ENCODE peak calls at places on chromosomes 6 and 20, in seven cellular contexts. One of them, this sample, is unnamed.

GRCh38 chr6:4256969-4257368 is 121.6 kb upstream of the ECI2 start:
- DNase-seq in NCI-H2081: no peak
- DNase-seq in mesenchymal stem cell: peak
- DNase-seq in neuronal stem cell: no peak
- DNase-seq in activated CD4-positive, alpha-beta T cell treated with anti-CD3 and anti-CD28 coated beads for 24 hours: no peak
- DNase-seq in natural killer cell treated with Interleukin-12 subunit alpha and Interleukin-12 subunit beta and Interleukin-15 and Interleukin-18, amount 100 ng/mL, for 72 hours: no peak
- DNase-seq in H54: no peak
- DNase-seq in this sample: no peak

GRCh38 chr6:160795716-160796115 is 93.7 kb downstream of the PLG start:
- DNase-seq in mesenchymal stem cell: no peak
- DNase-seq in neuronal stem cell: no peak
- DNase-seq in H54: no peak
- DNase-seq in NCI-H2081: no peak
- DNase-seq in activated CD4-positive, alpha-beta T cell treated with anti-CD3 and anti-CD28 coated beads for 24 hours: no peak
- DNase-seq in natural killer cell treated with Interleukin-12 subunit alpha and Interleukin-12 subunit beta and Interleukin-15 and Interleukin-18, amount 100 ng/mL, for 72 hours: no peak
- DNase-seq in this sample: no peak

GRCh38 chr20:53030061-53030460 is 57.9 kb downstream of the TSHZ2 start:
- DNase-seq in H54: no peak
- DNase-seq in neuronal stem cell: no peak
- DNase-seq in natural killer cell treated with Interleukin-12 subunit alpha and Interleukin-12 subunit beta and Interleukin-15 and Interleukin-18, amount 100 ng/mL, for 72 hours: no peak
- DNase-seq in activated CD4-positive, alpha-beta T cell treated with anti-CD3 and anti-CD28 coated beads for 24 hours: no peak
- DNase-seq in mesenchymal stem cell: no peak
- DNase-seq in NCI-H2081: no peak
- DNase-seq in this sample: no peak

GRCh38 chr6:143677891-143678737 is at the start of gene PHACTR2:
- DNase-seq in activated CD4-positive, alpha-beta T cell treated with anti-CD3 and anti-CD28 coated beads for 24 hours: peak
- DNase-seq in NCI-H2081: no peak
- DNase-seq in natural killer cell treated with Interleukin-12 subunit alpha and Interleukin-12 subunit beta and Interleukin-15 and Interleukin-18, amount 100 ng/mL, for 72 hours: peak
- DNase-seq in H54: peak
- DNase-seq in neuronal stem cell: peak
- DNase-seq in mesenchymal stem cell: peak
- DNase-seq in this sample: no peak

GRCh38 chr6:96104910-96105309 is 89.1 kb downstream of the FUT9 start:
- DNase-seq in NCI-H2081: no peak
- DNase-seq in natural killer cell treated with Interleukin-12 subunit alpha and Interleukin-12 subunit beta and Interleukin-15 and Interleukin-18, amount 100 ng/mL, for 72 hours: no peak
- DNase-seq in neuronal stem cell: no peak
- DNase-seq in activated CD4-positive, alpha-beta T cell treated with anti-CD3 and anti-CD28 coated beads for 24 hours: no peak
- DNase-seq in mesenchymal stem cell: no peak
- DNase-seq in H54: no peak
- DNase-seq in this sample: no peak

GRCh38 chr6:44225579-44226325 is 2.4 kb downstream of the SLC29A1 start:
- DNase-seq in NCI-H2081: no peak
- DNase-seq in H54: no peak
- DNase-seq in natural killer cell treated with Interleukin-12 subunit alpha and Interleukin-12 subunit beta and Interleukin-15 and Interleukin-18, amount 100 ng/mL, for 72 hours: peak
- DNase-seq in neuronal stem cell: no peak
- DNase-seq in mesenchymal stem cell: no peak
- DNase-seq in activated CD4-positive, alpha-beta T cell treated with anti-CD3 and anti-CD28 coated beads for 24 hours: no peak
- DNase-seq in this sample: no peak

GRCh38 chr20:12012241-12013222 is 94.8 kb downstream of the BTBD3 start:
- DNase-seq in natural killer cell treated with Interleukin-12 subunit alpha and Interleukin-12 subunit beta and Interleukin-15 and Interleukin-18, amount 100 ng/mL, for 72 hours: no peak
- DNase-seq in H54: peak
- DNase-seq in neuronal stem cell: peak
- DNase-seq in mesenchymal stem cell: peak
- DNase-seq in NCI-H2081: peak
- DNase-seq in activated CD4-positive, alpha-beta T cell treated with anti-CD3 and anti-CD28 coated beads for 24 hours: no peak
- DNase-seq in this sample: peak

GRCh38 chr6:114194362-114195343 is 148.2 kb downstream of the HS3ST5 start:
- DNase-seq in neuronal stem cell: no peak
- DNase-seq in activated CD4-positive, alpha-beta T cell treated with anti-CD3 and anti-CD28 coated beads for 24 hours: no peak
- DNase-seq in H54: no peak
- DNase-seq in natural killer cell treated with Interleukin-12 subunit alpha and Interleukin-12 subunit beta and Interleukin-15 and Interleukin-18, amount 100 ng/mL, for 72 hours: no peak
- DNase-seq in NCI-H2081: no peak
- DNase-seq in mesenchymal stem cell: peak
- DNase-seq in this sample: no peak

GRCh38 chr20:42093542-42094440 is 475.6 kb upstream of the CHD6 start:
- DNase-seq in mesenchymal stem cell: no peak
- DNase-seq in H54: no peak
- DNase-seq in activated CD4-positive, alpha-beta T cell treated with anti-CD3 and anti-CD28 coated beads for 24 hours: no peak
- DNase-seq in natural killer cell treated with Interleukin-12 subunit alpha and Interleukin-12 subunit beta and Interleukin-15 and Interleukin-18, amount 100 ng/mL, for 72 hours: no peak
- DNase-seq in NCI-H2081: no peak
- DNase-seq in neuronal stem cell: no peak
- DNase-seq in this sample: no peak

GRCh38 chr6:21840428-21840827 is 246.9 kb downstream of the SOX4 start:
- DNase-seq in natural killer cell treated with Interleukin-12 subunit alpha and Interleukin-12 subunit beta and Interleukin-15 and Interleukin-18, amount 100 ng/mL, for 72 hours: no peak
- DNase-seq in mesenchymal stem cell: peak
- DNase-seq in NCI-H2081: no peak
- DNase-seq in neuronal stem cell: no peak
- DNase-seq in activated CD4-positive, alpha-beta T cell treated with anti-CD3 and anti-CD28 coated beads for 24 hours: no peak
- DNase-seq in H54: no peak
- DNase-seq in this sample: no peak

GRCh38 chr6:75812560-75812959 is 63.5 kb downstream of the MYO6 start:
- DNase-seq in neuronal stem cell: no peak
- DNase-seq in mesenchymal stem cell: no peak
- DNase-seq in activated CD4-positive, alpha-beta T cell treated with anti-CD3 and anti-CD28 coated beads for 24 hours: no peak
- DNase-seq in H54: no peak
- DNase-seq in natural killer cell treated with Interleukin-12 subunit alpha and Interleukin-12 subunit beta and Interleukin-15 and Interleukin-18, amount 100 ng/mL, for 72 hours: no peak
- DNase-seq in NCI-H2081: no peak
- DNase-seq in this sample: no peak

GRCh38 chr6:170046786-170047626 is 243.9 kb downstream of the DLL1 start:
- DNase-seq in natural killer cell treated with Interleukin-12 subunit alpha and Interleukin-12 subunit beta and Interleukin-15 and Interleukin-18, amount 100 ng/mL, for 72 hours: peak
- DNase-seq in mesenchymal stem cell: no peak
- DNase-seq in neuronal stem cell: no peak
- DNase-seq in activated CD4-positive, alpha-beta T cell treated with anti-CD3 and anti-CD28 coated beads for 24 hours: no peak
- DNase-seq in H54: no peak
- DNase-seq in NCI-H2081: no peak
- DNase-seq in this sample: no peak

GRCh38 chr20:2331092-2331491 is 35.3 kb downstream of the TGM3 start:
- DNase-seq in H54: no peak
- DNase-seq in mesenchymal stem cell: no peak
- DNase-seq in activated CD4-positive, alpha-beta T cell treated with anti-CD3 and anti-CD28 coated beads for 24 hours: no peak
- DNase-seq in natural killer cell treated with Interleukin-12 subunit alpha and Interleukin-12 subunit beta and Interleukin-15 and Interleukin-18, amount 100 ng/mL, for 72 hours: no peak
- DNase-seq in NCI-H2081: no peak
- DNase-seq in neuronal stem cell: no peak
- DNase-seq in this sample: no peak

GRCh38 chr20:53495357-53495756 is 98.3 kb downstream of the ZNF217 start:
- DNase-seq in NCI-H2081: no peak
- DNase-seq in activated CD4-positive, alpha-beta T cell treated with anti-CD3 and anti-CD28 coated beads for 24 hours: no peak
- DNase-seq in neuronal stem cell: no peak
- DNase-seq in mesenchymal stem cell: peak
- DNase-seq in H54: no peak
- DNase-seq in natural killer cell treated with Interleukin-12 subunit alpha and Interleukin-12 subunit beta and Interleukin-15 and Interleukin-18, amount 100 ng/mL, for 72 hours: no peak
- DNase-seq in this sample: no peak

GRCh38 chr6:28351493-28351925 is 1.8 kb downstream of the ZKSCAN3 start:
- DNase-seq in neuronal stem cell: no peak
- DNase-seq in activated CD4-positive, alpha-beta T cell treated with anti-CD3 and anti-CD28 coated beads for 24 hours: no peak
- DNase-seq in NCI-H2081: no peak
- DNase-seq in H54: no peak
- DNase-seq in mesenchymal stem cell: no peak
- DNase-seq in natural killer cell treated with Interleukin-12 subunit alpha and Interleukin-12 subunit beta and Interleukin-15 and Interleukin-18, amount 100 ng/mL, for 72 hours: no peak
- DNase-seq in this sample: no peak

GRCh38 chr6:117267766-117268534 is 2.6 kb downstream of the VGLL2 start:
- DNase-seq in NCI-H2081: no peak
- DNase-seq in natural killer cell treated with Interleukin-12 subunit alpha and Interleukin-12 subunit beta and Interleukin-15 and Interleukin-18, amount 100 ng/mL, for 72 hours: no peak
- DNase-seq in H54: no peak
- DNase-seq in activated CD4-positive, alpha-beta T cell treated with anti-CD3 and anti-CD28 coated beads for 24 hours: no peak
- DNase-seq in mesenchymal stem cell: no peak
- DNase-seq in neuronal stem cell: no peak
- DNase-seq in this sample: no peak

GRCh38 chr20:6769953-6770831 is 2.7 kb downstream of the BMP2 start:
- DNase-seq in natural killer cell treated with Interleukin-12 subunit alpha and Interleukin-12 subunit beta and Interleukin-15 and Interleukin-18, amount 100 ng/mL, for 72 hours: no peak
- DNase-seq in mesenchymal stem cell: peak
- DNase-seq in NCI-H2081: no peak
- DNase-seq in H54: no peak
- DNase-seq in neuronal stem cell: peak
- DNase-seq in activated CD4-positive, alpha-beta T cell treated with anti-CD3 and anti-CD28 coated beads for 24 hours: no peak
- DNase-seq in this sample: no peak

GRCh38 chr6:23176883-23177282 is 607.5 kb downstream of the HDGFL1 start:
- DNase-seq in mesenchymal stem cell: no peak
- DNase-seq in activated CD4-positive, alpha-beta T cell treated with anti-CD3 and anti-CD28 coated beads for 24 hours: no peak
- DNase-seq in NCI-H2081: no peak
- DNase-seq in natural killer cell treated with Interleukin-12 subunit alpha and Interleukin-12 subunit beta and Interleukin-15 and Interleukin-18, amount 100 ng/mL, for 72 hours: no peak
- DNase-seq in H54: no peak
- DNase-seq in neuronal stem cell: no peak
- DNase-seq in this sample: no peak

GRCh38 chr6:21027507-21027906 is 493.2 kb downstream of the CDKAL1 start:
- DNase-seq in mesenchymal stem cell: no peak
- DNase-seq in natural killer cell treated with Interleukin-12 subunit alpha and Interleukin-12 subunit beta and Interleukin-15 and Interleukin-18, amount 100 ng/mL, for 72 hours: no peak
- DNase-seq in NCI-H2081: no peak
- DNase-seq in H54: no peak
- DNase-seq in neuronal stem cell: no peak
- DNase-seq in activated CD4-positive, alpha-beta T cell treated with anti-CD3 and anti-CD28 coated beads for 24 hours: no peak
- DNase-seq in this sample: no peak

GRCh38 chr20:59671661-59672471 is 67.5 kb downstream of the PHACTR3 start:
- DNase-seq in NCI-H2081: no peak
- DNase-seq in neuronal stem cell: no peak
- DNase-seq in H54: no peak
- DNase-seq in natural killer cell treated with Interleukin-12 subunit alpha and Interleukin-12 subunit beta and Interleukin-15 and Interleukin-18, amount 100 ng/mL, for 72 hours: no peak
- DNase-seq in mesenchymal stem cell: no peak
- DNase-seq in activated CD4-positive, alpha-beta T cell treated with anti-CD3 and anti-CD28 coated beads for 24 hours: no peak
- DNase-seq in this sample: no peak

GRCh38 chr6:53168516-53169257 is 20.0 kb upstream of the GCM1 start:
- DNase-seq in natural killer cell treated with Interleukin-12 subunit alpha and Interleukin-12 subunit beta and Interleukin-15 and Interleukin-18, amount 100 ng/mL, for 72 hours: no peak
- DNase-seq in activated CD4-positive, alpha-beta T cell treated with anti-CD3 and anti-CD28 coated beads for 24 hours: no peak
- DNase-seq in H54: peak
- DNase-seq in mesenchymal stem cell: no peak
- DNase-seq in NCI-H2081: no peak
- DNase-seq in neuronal stem cell: no peak
- DNase-seq in this sample: no peak